ENCODE peak calls at places on chromosome 5, in seven cellular contexts. G is GM12865, Q is T-helper 1 cell, M is neural crest cell, V is mesothelial cell of epicardium, J is ovary, I is NCI-H460. C is an unnamed sample.

GRCh38 chr5:146451411-146451810 is 4.3 kb downstream of the TCERG1 start:
- DNase-seq in M (no peak), G (no peak), V (no peak), J (no peak), Q (no peak), I (no peak), C (no peak)

GRCh38 chr5:158718738-158719505 is 380.8 kb downstream of the EBF1 start:
- DNase-seq in J (no peak), G (no peak), M (no peak), V (no peak), I (no peak), Q (no peak), C (no peak)

GRCh38 chr5:172820046-172820767 is 13.8 kb upstream of the ERGIC1 start:
- DNase-seq in G (no peak), Q (no peak), V (no peak), M (no peak), J (peak), I (no peak), C (peak)

GRCh38 chr5:135255461-135256178 is 143.4 kb downstream of the MACROH2A1 start:
- DNase-seq in V (peak), Q (no peak), J (no peak), M (no peak), G (no peak), I (no peak), C (no peak)

GRCh38 chr5:179867079-179867465 is 8.5 kb upstream of the MRNIP start:
- DNase-seq in Q (no peak), J (no peak), I (no peak), G (no peak), M (no peak), V (no peak), C (no peak)

GRCh38 chr5:638501-639252 is 26.5 kb downstream of the CEP72 start:
- DNase-seq in M (no peak), V (no peak), J (peak), G (no peak), Q (no peak), I (no peak), C (no peak)

GRCh38 chr5:36694351-36694750 is 87.9 kb downstream of the SLC1A3 start:
- DNase-seq in G (no peak), Q (no peak), J (no peak), I (no peak), M (no peak), V (no peak), C (no peak)

GRCh38 chr5:149228610-149229297 is 42.9 kb upstream of the AFAP1L1 start:
- DNase-seq in J (no peak), V (no peak), Q (no peak), G (no peak), I (peak), M (no peak), C (peak)

GRCh38 chr5:173733065-173733824 is 116.8 kb upstream of the BOD1 start:
- DNase-seq in Q (no peak), V (no peak), I (no peak), M (no peak), G (peak), J (no peak), C (no peak)

GRCh38 chr5:139148986-139149385 is 49.2 kb downstream of the SIL1 start:
- DNase-seq in V (no peak), G (no peak), Q (no peak), J (no peak), M (no peak), I (no peak), C (no peak)

GRCh38 chr5:111367081-111367480 is 142.9 kb downstream of the CAMK4 start:
- DNase-seq in Q (no peak), M (no peak), I (peak), G (no peak), V (no peak), J (no peak), C (peak)

GRCh38 chr5:42756630-42757601 is at the start of gene CCDC152:
- DNase-seq in J (peak), Q (peak), G (peak), M (no peak), I (no peak), V (no peak), C (peak)

GRCh38 chr5:142149363-142149762 is 40.8 kb downstream of the NDFIP1 start:
- DNase-seq in I (no peak), G (no peak), M (no peak), Q (no peak), V (no peak), J (no peak), C (no peak)

GRCh38 chr5:117473075-117473595 is 898.5 kb upstream of the SEMA6A start:
- DNase-seq in I (no peak), M (no peak), J (no peak), V (no peak), G (no peak), Q (no peak), C (no peak)

GRCh38 chr5:180161420-180162303 is 47.3 kb downstream of the RASGEF1C start:
- DNase-seq in I (no peak), V (no peak), M (no peak), G (no peak), Q (no peak), J (no peak), C (no peak)

GRCh38 chr5:37110128-37110527 is 139.0 kb downstream of the CPLANE1 start:
- DNase-seq in G (no peak), Q (no peak), V (no peak), I (no peak), M (no peak), J (no peak), C (no peak)

GRCh38 chr5:35470866-35471265 is 146.8 kb upstream of the SPEF2 start:
- DNase-seq in V (no peak), Q (no peak), M (no peak), I (no peak), J (no peak), G (no peak), C (no peak)

GRCh38 chr5:1882337-1883119 is at the start of gene IRX4:
- DNase-seq in V (no peak), J (no peak), I (peak), G (no peak), M (no peak), Q (no peak), C (no peak)

GRCh38 chr5:75434107-75434506 is 77.3 kb downstream of the CERT1 start:
- DNase-seq in Q (no peak), V (no peak), M (no peak), I (no peak), G (no peak), J (no peak), C (no peak)

C was measured in RCC 7860.